ENCODE peak calls at places on chromosomes 11 and 22, in five cellular contexts. H is effector memory CD4-positive, alpha-beta T cell; E is cardiac muscle cell; F is tibial artery; D is spleen. O is an unnamed sample.

GRCh38 chr11:26483101-26483500 is 89.0 kb downstream of the MUC15 start:
- DNase-seq in H (no peak), E (no peak), F (no peak), D (no peak), O (no peak)

GRCh38 chr22:32080904-32081303 is 37.8 kb downstream of the SLC5A1 start:
- DNase-seq in H (no peak), E (peak; percentile 63), F (no peak), D (no peak), O (peak; percentile 31)

GRCh38 chr11:131688056-131688693 is 317.8 kb downstream of the NTM start:
- DNase-seq in H (no peak), E (peak; percentile 68), F (peak; percentile 37), D (no peak), O (no peak)

GRCh38 chr11:57315491-57315890 is 9.3 kb downstream of the TNKS1BP1 start:
- DNase-seq in H (no peak), E (no peak), F (no peak), D (peak; percentile 78), O (no peak)

GRCh38 chr11:13440100-13440855 is 22.7 kb downstream of the BTBD10 start:
- DNase-seq in H (no peak), E (peak; percentile 32), F (peak; percentile 25), D (no peak), O (no peak)

GRCh38 chr22:31139866-31140716 is at the start of gene PLA2G3:
- DNase-seq in H (no peak), E (peak; percentile 91), F (no peak), D (no peak), O (peak; percentile 97)

GRCh38 chr11:32435152-32435480 is 223 bp downstream of the WT1 start:
- DNase-seq in H (no peak), E (no peak), F (no peak), D (peak; percentile 71), O (no peak)

GRCh38 chr11:106986261-106986660 is 32.0 kb downstream of the GUCY1A2 start:
- DNase-seq in H (no peak), E (no peak), F (peak; percentile 41), D (no peak), O (no peak)

GRCh38 chr22:48706934-48707748 is 1120.5 kb downstream of the BRD1 start:
- DNase-seq in H (no peak), E (no peak), F (no peak), D (peak; percentile 57), O (no peak)

GRCh38 chr11:13152736-13153541 is 124.7 kb upstream of the BMAL1 start:
- DNase-seq in H (no peak), E (peak; percentile 29), F (no peak), D (no peak), O (no peak)

GRCh38 chr11:92628401-92629292 is 340.8 kb upstream of the MTNR1B start:
- DNase-seq in H (no peak), E (no peak), F (no peak), D (no peak), O (no peak)

GRCh38 chr11:18081551-18081950 is 24.3 kb downstream of the SAAL1 start:
- DNase-seq in H (no peak), E (no peak), F (no peak), D (no peak), O (no peak)

GRCh38 chr11:109514313-109515018 is 92.5 kb downstream of the C11orf87 start:
- DNase-seq in H (no peak), E (no peak), F (no peak), D (no peak), O (no peak)

GRCh38 chr11:112834277-112834755 is 126.9 kb upstream of the NCAM1 start:
- DNase-seq in H (no peak), E (peak; percentile 66), F (no peak), D (no peak), O (no peak)

GRCh38 chr11:62555464-62556092 is 9.0 kb upstream of the AHNAK start:
- DNase-seq in H (peak; percentile 67), E (peak; percentile 20), F (peak; percentile 63), D (no peak), O (no peak)

GRCh38 chr22:33063611-33064010 is 5.4 kb upstream of the SYN3 start:
- DNase-seq in H (no peak), E (no peak), F (no peak), D (no peak), O (no peak)

GRCh38 chr11:69443138-69443967 is 38.1 kb upstream of the LINC01488 start:
- DNase-seq in H (peak; percentile 36), E (peak; percentile 95), F (peak; percentile 83), D (peak; percentile 95), O (no peak)

GRCh38 chr11:78200553-78200952 is 11.8 kb downstream of the USP35 start:
- DNase-seq in H (no peak), E (no peak), F (no peak), D (peak; percentile 73), O (no peak)

DNA sequence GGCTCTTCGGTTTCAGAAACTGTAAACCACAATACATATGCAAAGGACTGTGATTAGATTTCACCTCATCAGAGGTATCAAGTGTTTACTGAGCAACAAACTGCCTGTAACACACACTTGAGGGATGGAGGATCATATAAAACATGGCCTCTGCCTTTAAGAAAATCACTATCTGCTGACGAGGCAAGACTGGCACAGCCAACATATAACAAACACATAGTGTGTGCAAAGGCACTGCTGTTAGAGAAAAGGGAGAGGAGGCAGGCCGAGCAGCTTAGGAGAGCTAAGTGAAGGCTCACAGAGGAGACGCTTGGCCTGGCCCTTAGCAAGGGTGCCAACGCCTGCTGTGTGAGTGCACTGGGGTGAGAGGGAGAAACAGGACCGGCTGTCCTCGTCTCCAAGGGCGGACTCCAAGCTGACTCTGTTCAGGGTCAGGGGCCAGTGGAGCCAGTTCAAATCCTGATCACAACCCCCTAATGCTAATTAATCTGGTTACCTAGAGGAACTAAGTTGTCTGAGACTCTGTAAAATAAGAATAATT is 48.2 kb downstream of the LRFN4 start:
- DNase-seq in H (no peak), E (no peak), F (no peak), D (no peak), O (no peak)
- H3K27ac ChIP-seq in H (no peak overlapping the region), E (no peak overlapping the region), F (no peak overlapping the region), D (no peak overlapping the region), O (no peak overlapping the region)

DNA sequence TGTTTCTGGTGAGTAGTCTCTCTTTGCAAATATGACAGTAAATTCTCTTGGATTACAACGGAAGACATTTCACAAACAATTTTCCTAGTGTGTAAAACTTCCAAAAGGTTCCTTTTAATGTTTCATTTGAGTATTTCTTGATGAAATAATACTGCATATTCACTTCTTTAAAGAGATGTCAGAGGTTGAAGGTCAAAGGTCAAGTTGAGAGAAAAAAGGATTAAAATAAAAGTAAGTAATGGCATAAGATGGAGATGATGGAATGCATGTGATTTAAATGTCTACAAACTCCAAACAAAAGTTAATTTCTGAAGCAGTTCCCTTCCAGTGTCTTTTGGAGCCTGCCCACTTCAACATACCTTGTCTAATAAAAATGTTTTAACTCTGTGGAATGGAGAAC is 40.7 kb downstream of the APOL5 start:
- DNase-seq in H (no peak), E (no peak), F (no peak), D (no peak), O (no peak)
- H3K4me3 ChIP-seq in H (no peak overlapping the region), E (no peak overlapping the region), F (no peak overlapping the region), D (no peak overlapping the region), O (no peak overlapping the region)

GRCh38 chr22:43127166-43127908 is 15.9 kb downstream of the MCAT start:
- DNase-seq in H (no peak), E (no peak), F (no peak), D (no peak), O (no peak)
- H3K27ac ChIP-seq in H (no peak overlapping the region), E (no peak overlapping the region), F (no peak overlapping the region), D (no peak overlapping the region), O (no peak overlapping the region)

DNA sequence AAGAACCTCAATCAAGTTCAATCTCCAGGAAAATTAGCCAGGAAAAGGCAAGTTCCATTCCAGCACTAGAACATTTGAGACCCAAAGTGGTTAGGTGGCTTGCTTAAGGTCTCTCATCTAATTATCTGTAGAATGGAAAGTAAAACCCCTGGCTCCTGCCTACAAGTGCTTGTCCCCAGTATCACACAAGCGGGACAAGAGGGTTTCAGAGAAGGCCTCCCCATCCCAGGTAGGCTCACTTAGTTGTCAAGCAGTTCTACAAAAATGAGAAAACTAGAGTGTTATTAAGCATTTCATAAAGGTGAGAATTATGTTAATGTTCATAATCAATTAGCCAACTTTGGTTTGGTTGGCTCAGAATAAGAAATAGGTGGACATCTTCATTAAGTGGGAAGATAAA is 5.5 kb downstream of the POU2AF1 start:
- DNase-seq in H (no peak), E (no peak), F (no peak), D (no peak), O (no peak)
- H3K4me3 ChIP-seq in H (no peak overlapping the region), E (no peak overlapping the region), F (no peak overlapping the region), D (no peak overlapping the region), O (no peak overlapping the region)

DNA sequence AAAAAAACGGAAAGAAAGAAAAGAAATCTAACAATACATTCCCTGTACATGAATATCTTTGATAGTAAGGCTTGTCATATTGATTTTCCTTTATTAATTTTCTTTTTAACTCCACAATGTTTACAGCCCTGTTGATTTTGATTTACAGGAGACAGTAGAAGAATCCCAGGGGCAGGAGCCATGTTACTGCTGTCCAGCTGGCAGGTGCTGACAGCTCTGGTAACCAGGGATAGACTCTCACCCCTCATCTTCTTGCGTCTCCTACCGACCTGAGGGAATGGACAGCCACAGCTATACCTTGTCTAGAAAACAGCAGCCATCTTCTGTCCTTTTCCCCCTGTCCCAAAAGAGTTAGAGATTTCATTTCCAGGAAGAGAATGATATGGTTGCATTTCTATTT is 37.4 kb downstream of the PRDM10 start:
- DNase-seq in H (no peak), E (no peak), F (no peak), D (no peak), O (no peak)
- H3K27ac ChIP-seq in H (no peak overlapping the region), E (no peak overlapping the region), F (no peak overlapping the region), D (no peak overlapping the region), O (no peak overlapping the region)

GRCh38 chr11:121800240-121800639 is 315.8 kb downstream of the BLID start:
- DNase-seq in H (no peak), E (no peak), F (no peak), D (no peak), O (no peak)
- H3K4me3 ChIP-seq in H (no peak overlapping the region), E (no peak overlapping the region), F (no peak overlapping the region), D (no peak overlapping the region), O (no peak overlapping the region)

O was measured in iPS DF 6.9.